ENCODE peak calls at places on chromosomes 2 and 18, in four cellular contexts. X is A549, S is ovary, O is heart left ventricle. G is an unnamed sample.

GRCh38 chr2:20145497-20146193 is 79.3 kb downstream of the SDC1 start:
- DNase-seq in X (no peak), S (no peak), O (no peak), G (no peak)

GRCh38 chr2:241759091-241759807 is 17.4 kb upstream of the GAL3ST2 start:
- DNase-seq in X (no peak), S (no peak), O (no peak), G (no peak)

GRCh38 chr18:22324191-22325131 is 93.3 kb downstream of the CTAGE1 start:
- DNase-seq in X (no peak), S (peak; percentile 58), O (peak; percentile 74), G (peak; percentile 56)

GRCh38 chr2:159290289-159290907 is 3.9 kb upstream of the WDSUB1 start:
- DNase-seq in X (peak; percentile 75), S (no peak), O (no peak), G (no peak)

GRCh38 chr2:43084699-43085091 is 141.7 kb downstream of the ZFP36L2 start:
- DNase-seq in X (no peak), S (peak; percentile 63), O (peak; percentile 78), G (peak; percentile 62)

GRCh38 chr2:120572226-120572625 is 163.4 kb upstream of the GLI2 start:
- DNase-seq in X (no peak), S (no peak), O (no peak), G (no peak)

GRCh38 chr18:48530399-48531081 is 8.3 kb upstream of the CTIF start:
- DNase-seq in X (no peak), S (no peak), O (no peak), G (no peak)

GRCh38 chr2:197174539-197175094 is 136.0 kb downstream of the ANKRD44 start:
- DNase-seq in X (no peak), S (no peak), O (no peak), G (no peak)

GRCh38 chr2:187349328-187349944 is 98.6 kb downstream of the CALCRL start:
- DNase-seq in X (no peak), S (no peak), O (no peak), G (no peak)

GRCh38 chr18:74541703-74542555 is 7.6 kb downstream of the CNDP1 start:
- DNase-seq in X (no peak), S (no peak), O (no peak), G (no peak)
- H3K27ac ChIP-seq in X (no peak overlapping the region), S (no peak overlapping the region), O (peak overlapping the region; percentile 19), G (no peak overlapping the region)

DNA sequence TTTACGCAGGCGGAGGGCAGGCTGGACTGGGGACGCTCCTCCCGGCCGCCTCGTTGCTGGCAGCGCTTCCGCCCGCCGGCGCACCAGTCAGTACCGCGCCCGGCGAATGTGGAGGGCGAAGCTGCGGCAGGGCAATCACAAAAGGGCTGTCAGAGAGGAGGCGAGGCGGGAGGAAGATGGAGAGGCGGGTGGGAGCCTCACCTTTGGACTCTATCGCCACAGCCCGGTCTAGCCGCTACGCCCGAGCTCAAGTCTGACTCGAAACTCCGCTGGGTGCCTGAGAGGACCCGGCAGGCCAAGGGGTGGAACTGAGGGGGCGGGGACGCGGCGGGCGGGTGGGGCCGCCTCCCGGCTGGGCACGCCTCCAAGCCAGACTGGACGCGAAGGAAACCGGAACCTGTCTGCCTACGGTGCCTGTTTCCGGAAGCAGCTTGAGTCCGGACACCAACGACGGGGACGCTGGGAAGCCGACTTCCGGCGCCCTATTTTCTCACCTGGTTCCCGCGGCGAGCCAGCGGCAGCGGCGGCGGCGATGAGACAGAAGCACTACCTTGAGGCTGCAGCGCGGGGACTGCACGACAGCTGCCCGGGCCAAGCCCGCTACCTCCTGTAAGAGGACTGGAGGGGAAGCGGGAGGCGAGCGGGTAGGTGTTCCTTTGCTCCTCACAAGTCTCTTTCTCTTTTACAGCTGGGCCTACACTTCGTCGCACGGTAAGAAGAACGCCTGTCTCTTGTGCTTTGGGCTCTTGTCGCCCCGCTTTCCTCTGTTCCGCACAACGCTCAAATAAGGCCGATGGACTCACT is at the start of gene RMP24:
- DNase-seq in X (peak; percentile 95), S (peak; percentile 93), O (peak; percentile 95), G (peak; percentile 97)
- TF ChIP-seq POLR2A in X (peak; percentile 85), S (peak; percentile 24), O (no peak), G (no peak)

DNA sequence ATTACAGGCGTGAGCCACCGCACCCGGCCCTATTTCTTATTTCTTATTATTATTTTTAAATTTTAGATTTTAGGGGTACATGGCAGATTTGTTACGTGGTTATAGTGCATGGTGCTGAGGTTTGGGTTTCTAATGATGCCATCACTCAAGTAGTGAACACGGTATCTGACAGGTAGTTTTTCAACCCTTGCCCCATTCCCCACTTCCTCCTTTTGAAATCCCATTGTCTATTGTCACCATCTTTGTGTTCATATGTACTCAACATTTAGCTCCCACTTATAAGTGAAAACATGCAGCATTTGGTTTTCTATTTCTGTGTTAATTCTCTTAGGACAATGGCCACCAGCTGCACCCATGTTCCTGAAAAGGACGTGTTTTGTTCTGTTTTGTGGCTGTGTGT is 39.5 kb downstream of the TGIF1 start:
- DNase-seq in X (no peak), S (no peak), O (no peak), G (no peak)
- H3K27ac ChIP-seq in X (no peak overlapping the region), S (no peak overlapping the region), O (no peak overlapping the region), G (no peak overlapping the region)

GRCh38 chr2:219246559-219246958 is 1.3 kb downstream of the STK16 start:
- DNase-seq in X (no peak), S (no peak), O (no peak), G (no peak)

GRCh38 chr2:219250044-219250781 is 2.8 kb upstream of the TUBA4B start:
- DNase-seq in X (no peak), S (no peak), O (no peak), G (no peak)

GRCh38 chr2:219247678-219248642 is 2.7 kb downstream of the STK16 start:
- DNase-seq in X (peak; percentile 53), S (no peak), O (no peak), G (no peak)

GRCh38 chr2:219249203-219249980 is 3.7 kb upstream of the TUBA4B start:
- DNase-seq in X (peak; percentile 93), S (peak; percentile 65), O (peak; percentile 79), G (peak; percentile 60)

GRCh38 chr2:219248845-219249202 is 3.5 kb downstream of the STK16 start:
- DNase-seq in X (no peak), S (no peak), O (no peak), G (no peak)
- TF ChIP-seq POLR2A in X (no peak), S (no peak), O (no peak), G (no peak)

DNA sequence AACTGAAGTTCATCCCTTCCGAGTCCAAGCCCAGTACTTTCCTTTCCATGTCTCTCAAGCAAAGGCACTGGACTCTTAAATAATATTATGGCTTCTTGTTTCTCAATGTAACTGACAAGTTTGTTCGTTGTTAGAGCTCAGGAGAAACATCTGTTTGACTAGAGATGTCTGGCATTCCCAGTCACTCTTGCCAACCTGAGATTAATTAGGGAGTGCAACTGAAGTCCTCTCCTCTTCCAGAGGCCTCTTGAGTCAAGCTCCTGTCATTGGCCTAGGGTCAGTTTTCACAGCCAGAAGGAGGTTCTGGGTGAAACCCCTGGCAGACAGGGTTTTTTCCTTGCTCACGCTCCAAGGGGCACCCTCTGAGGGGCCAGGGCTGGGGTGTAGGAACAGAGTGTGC is 196.1 kb downstream of the AGPS start:
- DNase-seq in X (no peak), S (no peak), O (no peak), G (no peak)
- H3K27ac ChIP-seq in X (no peak overlapping the region), S (no peak overlapping the region), O (no peak overlapping the region), G (no peak overlapping the region)

DNA sequence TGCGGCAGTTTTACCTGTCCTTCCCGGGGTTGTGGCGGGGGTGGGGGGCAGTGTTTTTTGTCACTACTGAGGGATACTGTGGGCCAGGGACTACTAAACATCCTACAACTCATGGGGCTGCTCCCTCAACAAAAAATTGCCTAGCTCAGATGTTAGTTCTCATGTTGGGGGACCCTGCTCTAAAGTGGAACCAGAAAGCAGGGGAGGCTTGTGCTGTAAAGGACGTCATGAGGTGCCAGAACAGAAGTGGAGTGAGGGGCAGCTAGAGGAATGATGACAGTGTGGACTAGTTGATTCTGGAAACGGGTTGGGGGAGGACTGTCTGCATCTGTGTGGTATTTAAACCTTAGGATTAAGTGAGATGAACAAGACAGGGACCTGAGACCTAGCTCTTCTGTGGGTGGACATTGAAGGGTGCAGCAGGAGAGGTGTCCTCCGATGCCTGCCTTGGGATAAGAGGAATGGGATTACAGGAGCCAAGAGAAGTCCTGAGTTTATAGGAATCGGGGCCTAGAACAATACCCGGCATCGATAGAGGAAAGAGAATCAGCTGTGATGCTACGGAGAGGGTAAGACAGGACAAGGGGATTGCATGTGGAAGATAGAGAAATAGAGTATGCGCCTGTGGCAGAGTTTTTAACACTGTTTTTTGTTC is 2.7 kb downstream of the RPL31 start:
- DNase-seq in X (no peak), S (no peak), O (no peak), G (no peak)
- TF ChIP-seq POLR2A in X (no peak), S (no peak), O (no peak), G (no peak)

GRCh38 chr2:203688798-203689197 is 17.6 kb upstream of the CD28 start:
- DNase-seq in X (no peak), S (no peak), O (peak; percentile 60), G (peak; percentile 57)
- H3K27ac ChIP-seq in X (no peak overlapping the region), S (no peak overlapping the region), O (peak overlapping the region; percentile 84), G (peak overlapping the region; percentile 16)

GRCh38 chr2:36356199-36356989 is 816 bp downstream of the CRIM1 start:
- DNase-seq in X (no peak), S (peak; percentile 48), O (peak; percentile 47), G (peak; percentile 50)

GRCh38 chr2:36355157-36355889 is at the start of gene CRIM1:
- DNase-seq in X (peak; percentile 92), S (peak; percentile 91), O (peak; percentile 94), G (peak; percentile 90)

GRCh38 chr2:36356990-36357505 is 1.5 kb downstream of the CRIM1 start:
- DNase-seq in X (no peak), S (peak; percentile 30), O (peak; percentile 44), G (peak; percentile 40)

GRCh38 chr2:36354816-36355156 is 792 bp upstream of the CRIM1 start:
- DNase-seq in X (no peak), S (peak; percentile 20), O (no peak), G (no peak)

DNA sequence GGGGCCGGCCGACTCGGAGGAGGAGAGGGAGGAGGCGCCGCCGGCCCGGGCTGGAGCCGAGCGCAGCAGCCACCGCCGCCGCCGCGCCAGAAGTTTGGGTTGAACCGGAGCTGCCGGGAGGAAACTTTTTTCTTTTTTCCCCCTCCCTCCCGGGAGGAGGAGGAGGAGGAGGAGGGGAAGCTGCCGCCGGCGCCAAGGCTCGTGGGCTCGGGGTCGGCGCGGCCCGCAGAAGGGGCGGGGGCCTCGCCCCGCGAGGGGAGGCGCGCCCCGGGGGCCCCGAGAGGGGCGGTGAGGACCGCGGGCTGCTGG is 266 bp downstream of the CRIM1 start:
- DNase-seq in X (no peak), S (no peak), O (no peak), G (no peak)
- TF ChIP-seq POLR2A in X (no peak), S (no peak), O (no peak), G (no peak)